ENCODE peak calls at places on chromosomes 12 and 14, in six cellular contexts. B is PC-9, K is cardiac muscle cell, T is prostate gland, D is heart left ventricle, O is left ventricle myocardium inferior. Z is an unnamed sample.

GRCh38 chr12:116319316-116319715 is 41.8 kb upstream of the MED13L start:
- DNase-seq in B (no peak), K (no peak), T (no peak), D (no peak), O (no peak), Z (no peak)

GRCh38 chr12:122051231-122051876 is 27.2 kb upstream of the MLXIP start:
- DNase-seq in B (no peak), K (no peak), T (no peak), D (peak; percentile 73), O (peak; percentile 56), Z (no peak)

GRCh38 chr14:105765893-105766614 is 239.7 kb downstream of the TMEM121 start:
- DNase-seq in B (no peak), K (no peak), T (no peak), D (no peak), O (no peak), Z (no peak)

GRCh38 chr12:46653311-46653710 is 172.5 kb downstream of the SLC38A4 start:
- DNase-seq in B (no peak), K (no peak), T (no peak), D (no peak), O (no peak), Z (no peak)

GRCh38 chr12:102474438-102475064 is 5.8 kb downstream of the IGF1 start:
- DNase-seq in B (no peak), K (no peak), T (no peak), D (no peak), O (no peak), Z (no peak)

GRCh38 chr14:54529811-54530210 is 20.1 kb downstream of the CGRRF1 start:
- DNase-seq in B (no peak), K (no peak), T (peak; percentile 64), D (no peak), O (no peak), Z (no peak)

GRCh38 chr12:18752947-18753346 is 15.0 kb downstream of the CAPZA3 start:
- DNase-seq in B (no peak), K (no peak), T (no peak), D (no peak), O (no peak), Z (no peak)

GRCh38 chr12:119206348-119207075 is 27.8 kb downstream of the HSPB8 start:
- DNase-seq in B (no peak), K (no peak), T (no peak), D (no peak), O (no peak), Z (no peak)

DNA sequence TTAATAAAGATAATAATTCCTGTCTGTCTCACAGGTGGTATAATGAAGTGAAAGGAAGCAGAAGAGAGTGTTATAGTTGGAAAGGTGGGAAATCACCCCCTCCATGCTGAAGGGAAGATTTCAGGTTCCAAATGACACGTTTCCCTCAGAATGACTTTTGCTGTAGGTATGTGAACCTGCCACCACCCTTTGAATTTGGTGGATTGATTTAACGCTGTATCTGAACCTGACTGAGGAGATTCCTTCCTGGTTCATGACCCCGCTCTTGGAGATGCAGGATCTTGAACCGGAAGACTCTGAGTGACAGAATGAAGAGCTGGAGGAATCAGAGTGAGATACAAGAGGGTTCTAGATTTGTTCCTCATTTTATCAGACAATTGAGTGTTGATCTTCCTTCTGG is 20.3 kb upstream of the EMP1 start:
- DNase-seq in B (no peak), K (no peak), T (no peak), D (no peak), O (no peak), Z (no peak)
- H3K4me1 ChIP-seq in B (peaks cover 95% of the 10 kb centered on the region), K (peaks cover 8% of the 10 kb centered on the region), T (no peaks in the 10 kb centered on the region), D (peaks cover 21% of the 10 kb centered on the region), O (peaks cover 27% of the 10 kb centered on the region), Z (peaks cover 18% of the 10 kb centered on the region)

DNA sequence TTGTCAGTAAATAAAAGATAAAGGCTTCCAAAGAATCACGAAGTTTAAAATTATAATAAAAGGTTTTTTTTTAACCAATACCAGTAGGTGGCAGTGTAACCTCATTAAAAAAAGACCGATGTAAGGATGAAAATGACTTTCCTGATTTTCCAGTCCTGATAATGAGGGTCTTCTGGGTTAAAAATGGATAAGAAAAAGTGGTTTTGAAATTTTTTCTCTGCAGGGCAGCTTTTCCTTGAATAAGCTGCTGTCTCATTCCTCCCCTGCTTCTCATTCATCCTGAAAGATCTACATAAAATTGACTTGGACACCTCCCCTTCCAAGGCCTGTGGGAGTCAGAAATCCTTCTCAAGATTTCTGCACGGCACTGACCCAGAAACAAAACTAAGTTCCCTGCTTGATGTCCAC is 58.9 kb upstream of the FBXO33 start:
- DNase-seq in B (no peak), K (peak; percentile 60), T (no peak), D (no peak), O (no peak), Z (no peak)
- H3K4me3 ChIP-seq in B (no peak overlapping the region), K (no peak overlapping the region), T (no peak overlapping the region), D (no peak overlapping the region), O (no peak overlapping the region), Z (no peak overlapping the region)

DNA sequence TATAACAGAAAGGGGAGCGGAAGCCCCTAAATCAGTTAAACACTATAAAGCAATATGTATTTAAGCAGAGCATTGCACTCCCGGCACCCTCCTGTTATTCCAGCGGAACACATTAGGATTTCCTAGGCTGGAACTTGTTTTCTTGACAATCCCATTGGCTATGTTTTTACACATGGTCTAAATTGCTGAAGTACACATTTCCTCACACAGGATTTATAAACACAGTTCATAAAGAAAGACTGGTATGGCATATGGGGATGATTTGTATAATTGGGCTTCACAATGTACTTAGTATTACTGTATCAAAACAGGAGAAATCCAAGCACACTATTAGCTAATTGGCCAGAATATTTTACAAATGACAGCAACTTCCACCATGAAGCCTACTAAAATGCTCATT is 23.3 kb downstream of the PAX9 start:
- DNase-seq in B (no peak), K (no peak), T (no peak), D (no peak), O (no peak), Z (no peak)
- H3K27me3 ChIP-seq in B (no peaks in the 10 kb centered on the region), K (no peaks in the 10 kb centered on the region), T (no peaks in the 10 kb centered on the region), D (no peaks in the 10 kb centered on the region), O (peaks cover 22% of the 10 kb centered on the region), Z (no peaks in the 10 kb centered on the region)

DNA sequence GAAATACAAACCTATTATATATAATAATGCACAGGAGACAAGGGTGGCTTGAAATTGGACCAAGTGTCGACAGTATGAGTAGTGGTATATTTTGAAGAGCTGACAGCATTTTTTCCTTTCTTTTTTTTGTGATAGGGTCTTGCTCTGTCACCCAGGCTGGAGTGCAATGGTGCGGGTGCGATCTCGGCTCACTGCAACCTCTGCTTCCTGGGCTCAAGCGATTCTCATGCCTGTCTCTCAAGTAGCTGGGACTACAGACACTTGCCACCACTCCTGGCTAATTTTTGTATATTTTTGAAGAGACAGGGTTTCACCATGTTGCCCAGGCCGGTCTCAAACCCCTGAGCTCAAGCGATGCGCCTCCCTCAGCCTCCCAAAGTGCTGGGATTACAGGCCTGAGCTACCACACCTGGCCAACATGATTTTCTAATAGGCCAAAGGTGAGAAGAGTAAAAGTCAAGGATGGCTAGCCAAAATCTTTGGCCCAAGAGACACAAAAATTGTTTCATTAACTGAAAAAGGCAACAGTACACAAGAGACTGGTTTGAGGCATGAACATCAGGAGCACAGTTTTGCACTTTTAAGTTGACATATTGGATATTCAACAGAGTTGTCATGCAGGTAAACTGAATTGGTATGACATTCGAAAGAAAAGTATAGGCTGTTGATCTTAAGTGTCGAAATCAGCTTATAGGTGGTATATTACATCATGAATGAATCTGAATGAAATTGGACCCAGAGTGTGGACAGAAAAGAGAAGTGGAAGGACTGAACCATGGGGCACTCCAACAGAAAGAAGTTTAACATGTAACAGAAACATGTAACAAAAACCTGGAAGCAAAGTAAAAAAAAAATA is 12.5 kb downstream of the HNRNPC start:
- DNase-seq in B (no peak), K (no peak), T (no peak), D (no peak), O (no peak), Z (no peak)
- H3K4me1 ChIP-seq in B (peaks cover 9% of the 10 kb centered on the region), K (peaks cover 14% of the 10 kb centered on the region), T (peaks cover 8% of the 10 kb centered on the region), D (peaks cover 70% of the 10 kb centered on the region), O (peaks cover 83% of the 10 kb centered on the region), Z (peaks cover 75% of the 10 kb centered on the region)

DNA sequence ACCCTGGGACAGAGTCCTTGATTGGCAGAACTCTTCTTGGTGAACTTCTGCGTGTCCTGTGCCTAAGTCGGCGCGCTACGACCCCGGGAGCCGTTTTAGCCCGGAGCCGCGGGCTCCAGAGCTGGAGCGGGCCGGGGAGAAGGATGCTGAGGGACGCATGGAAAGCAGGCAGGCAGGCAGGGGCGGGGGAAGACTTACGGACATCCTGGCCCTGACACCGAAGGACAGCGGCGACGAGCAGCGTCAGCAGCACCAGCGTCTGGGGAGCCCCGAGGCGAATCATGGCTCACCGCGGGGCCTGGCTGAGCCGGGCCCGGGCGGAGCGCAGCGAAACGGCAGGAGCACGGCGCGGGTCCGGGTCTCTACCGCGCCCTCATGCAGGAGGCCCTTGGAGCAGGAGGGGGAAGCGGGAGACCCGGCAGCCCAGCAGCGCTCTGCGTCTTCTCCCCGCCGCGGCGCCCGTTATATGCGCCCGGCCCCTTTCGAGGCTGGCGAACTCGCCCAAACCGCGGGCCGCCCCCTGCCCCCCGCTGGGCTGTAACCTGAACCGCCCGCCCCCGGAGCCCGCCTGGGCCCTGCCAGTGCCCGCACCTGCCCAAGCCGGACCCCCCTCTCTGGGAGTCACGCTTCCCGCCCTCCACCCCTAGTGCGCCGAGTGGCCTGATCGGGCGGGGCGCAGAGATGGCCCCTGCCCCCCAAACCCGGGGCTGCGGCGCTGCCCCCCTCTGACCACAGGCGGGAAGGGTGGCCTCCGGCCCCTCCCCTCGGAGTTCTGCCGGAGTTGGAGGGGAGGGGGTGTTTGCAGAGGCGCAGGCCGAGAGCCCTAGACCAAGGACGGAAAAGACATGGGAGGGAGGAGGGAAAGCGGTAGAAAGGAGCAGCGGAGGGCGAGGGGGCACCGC is at the start of gene COL2A1:
- DNase-seq in B (no peak), K (peak; percentile 78), T (no peak), D (no peak), O (no peak), Z (no peak)
- H3K4me3 ChIP-seq in B (no peak within 1 kb of the TSS), K (peak within 1 kb of the TSS; percentile 35), T (peak within 1 kb of the TSS; percentile 23), D (peak within 1 kb of the TSS; percentile 40), O (peak within 1 kb of the TSS; percentile 70), Z (peak within 1 kb of the TSS; percentile 49)

DNA sequence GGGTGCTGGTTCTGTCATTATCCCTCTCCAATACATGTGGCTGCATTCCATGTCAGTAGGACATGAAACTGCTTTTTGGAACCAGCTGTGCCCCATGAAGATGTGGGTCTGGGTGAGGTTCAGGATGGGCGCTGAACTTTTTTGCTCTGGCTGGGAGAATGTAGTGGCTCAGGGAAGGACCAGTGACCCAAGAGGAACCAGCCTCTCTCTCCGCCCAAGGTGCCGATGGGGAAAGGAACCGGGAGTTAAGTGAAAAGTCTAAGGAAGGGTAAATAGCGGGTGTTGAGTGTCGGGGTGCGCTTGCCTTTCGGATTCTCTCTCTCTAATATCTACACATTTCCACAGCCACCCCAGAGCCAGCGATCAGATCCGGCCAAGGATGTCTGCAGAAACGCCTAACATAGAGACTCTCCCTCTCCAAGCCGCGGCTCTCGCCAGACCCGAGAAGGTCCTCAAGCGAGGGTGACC is 7.8 kb downstream of the ARHGEF25 start:
- DNase-seq in B (no peak), K (peak; percentile 34), T (no peak), D (no peak), O (peak; percentile 44), Z (no peak)
- H3K27me3 ChIP-seq in B (peaks cover 97% of the 10 kb centered on the region), K (peaks cover 87% of the 10 kb centered on the region), T (no peaks in the 10 kb centered on the region), D (peaks cover 3% of the 10 kb centered on the region), O (peaks cover 61% of the 10 kb centered on the region), Z (peaks cover 52% of the 10 kb centered on the region)

GRCh38 chr12:3213171-3213570 is 136.0 kb downstream of the TSPAN9 start:
- DNase-seq in B (no peak), K (peak; percentile 86), T (no peak), D (peak; percentile 72), O (peak; percentile 66), Z (no peak)
- H3K4me1 ChIP-seq in B (peaks cover 6% of the 10 kb centered on the region), K (peaks cover 48% of the 10 kb centered on the region), T (peaks cover 12% of the 10 kb centered on the region), D (peaks cover 62% of the 10 kb centered on the region), O (peaks cover 73% of the 10 kb centered on the region), Z (no peaks in the 10 kb centered on the region)

DNA sequence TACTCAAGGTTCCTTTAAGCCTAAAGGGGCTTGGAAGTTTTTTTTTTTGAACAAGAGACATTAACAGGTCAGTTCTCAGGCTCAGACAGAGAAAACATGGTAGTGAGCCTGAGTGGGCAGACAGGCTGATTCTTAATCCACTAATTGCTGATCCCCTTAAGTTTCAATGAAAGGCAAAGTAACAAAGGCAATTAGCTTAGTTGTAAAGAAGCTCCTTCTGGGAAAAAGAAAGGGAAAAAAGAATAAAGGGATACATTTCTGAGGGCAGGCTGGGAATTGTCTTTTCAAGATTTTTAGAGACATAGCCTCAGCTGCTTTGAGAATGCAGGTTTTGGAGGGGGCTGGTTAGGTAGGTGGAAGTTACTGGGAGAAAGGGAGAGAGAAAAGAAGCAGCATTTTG is 133.8 kb downstream of the CFAP54 start:
- DNase-seq in B (no peak), K (no peak), T (no peak), D (no peak), O (no peak), Z (no peak)
- H3K4me3 ChIP-seq in B (no peak overlapping the region), K (no peak overlapping the region), T (no peak overlapping the region), D (no peak overlapping the region), O (no peak overlapping the region), Z (no peak overlapping the region)

Z was measured in CD8-positive, alpha-beta memory T cell.